ENCODE peak calls at places on chromosomes 5 and 9, in six cellular contexts. One of them, this sample, is unnamed.

GRCh38 chr9:36486454-36486932 is 86.2 kb upstream of the MELK start:
- DNase-seq in foreskin fibroblast: peak; percentile 47
- DNase-seq in GM13977: no peak
- DNase-seq in endothelial cell: peak; percentile 18
- DNase-seq in activated T-cell treated with anti-CD3 and anti-CD28 coated beads for 48 hours: no peak
- DNase-seq in C1 segment of cervical spinal cord: no peak
- DNase-seq in this sample: no peak

GRCh38 chr5:36877667-36878420 is 1.3 kb downstream of the NIPBL start:
- DNase-seq in foreskin fibroblast: peak; percentile 38
- DNase-seq in GM13977: peak; percentile 62
- DNase-seq in endothelial cell: no peak
- DNase-seq in activated T-cell treated with anti-CD3 and anti-CD28 coated beads for 48 hours: no peak
- DNase-seq in C1 segment of cervical spinal cord: no peak
- DNase-seq in this sample: no peak

GRCh38 chr5:178407646-178408045 is 175.0 kb upstream of the PHYKPL start:
- DNase-seq in foreskin fibroblast: no peak
- DNase-seq in GM13977: no peak
- DNase-seq in endothelial cell: no peak
- DNase-seq in activated T-cell treated with anti-CD3 and anti-CD28 coated beads for 48 hours: no peak
- DNase-seq in C1 segment of cervical spinal cord: no peak
- DNase-seq in this sample: no peak

GRCh38 chr9:90009447-90009846 is 404.6 kb downstream of the GADD45G start:
- DNase-seq in foreskin fibroblast: no peak
- DNase-seq in GM13977: no peak
- DNase-seq in endothelial cell: no peak
- DNase-seq in activated T-cell treated with anti-CD3 and anti-CD28 coated beads for 48 hours: no peak
- DNase-seq in C1 segment of cervical spinal cord: no peak
- DNase-seq in this sample: no peak

GRCh38 chr9:129685220-129685932 is 19.9 kb downstream of the PRRX2 start:
- DNase-seq in foreskin fibroblast: peak; percentile 69
- DNase-seq in GM13977: no peak
- DNase-seq in endothelial cell: no peak
- DNase-seq in activated T-cell treated with anti-CD3 and anti-CD28 coated beads for 48 hours: no peak
- DNase-seq in C1 segment of cervical spinal cord: no peak
- DNase-seq in this sample: no peak

GRCh38 chr5:61277190-61277589 is 54.9 kb upstream of the ZSWIM6 start:
- DNase-seq in foreskin fibroblast: peak; percentile 64
- DNase-seq in GM13977: peak; percentile 29
- DNase-seq in endothelial cell: no peak
- DNase-seq in activated T-cell treated with anti-CD3 and anti-CD28 coated beads for 48 hours: no peak
- DNase-seq in C1 segment of cervical spinal cord: no peak
- DNase-seq in this sample: no peak

GRCh38 chr5:62273691-62274090 is 32.3 kb upstream of the KIF2A start:
- DNase-seq in foreskin fibroblast: no peak
- DNase-seq in GM13977: no peak
- DNase-seq in endothelial cell: no peak
- DNase-seq in activated T-cell treated with anti-CD3 and anti-CD28 coated beads for 48 hours: no peak
- DNase-seq in C1 segment of cervical spinal cord: no peak
- DNase-seq in this sample: no peak

GRCh38 chr5:122937914-122938313 is 92.5 kb downstream of the SNX24 start:
- DNase-seq in foreskin fibroblast: no peak
- DNase-seq in GM13977: no peak
- DNase-seq in endothelial cell: no peak
- DNase-seq in activated T-cell treated with anti-CD3 and anti-CD28 coated beads for 48 hours: no peak
- DNase-seq in C1 segment of cervical spinal cord: no peak
- DNase-seq in this sample: peak; percentile 72

GRCh38 chr5:178624626-178625546 is 2.0 kb downstream of the CLK4 start:
- DNase-seq in foreskin fibroblast: peak; percentile 57
- DNase-seq in GM13977: no peak
- DNase-seq in endothelial cell: no peak
- DNase-seq in activated T-cell treated with anti-CD3 and anti-CD28 coated beads for 48 hours: no peak
- DNase-seq in C1 segment of cervical spinal cord: no peak
- DNase-seq in this sample: no peak

GRCh38 chr5:77627869-77628674 is 10.4 kb downstream of the OTP start:
- DNase-seq in foreskin fibroblast: no peak
- DNase-seq in GM13977: no peak
- DNase-seq in endothelial cell: no peak
- DNase-seq in activated T-cell treated with anti-CD3 and anti-CD28 coated beads for 48 hours: no peak
- DNase-seq in C1 segment of cervical spinal cord: no peak
- DNase-seq in this sample: peak; percentile 69

GRCh38 chr5:125023673-125024072 is 277.2 kb upstream of the ZNF608 start:
- DNase-seq in foreskin fibroblast: peak; percentile 82
- DNase-seq in GM13977: no peak
- DNase-seq in endothelial cell: no peak
- DNase-seq in activated T-cell treated with anti-CD3 and anti-CD28 coated beads for 48 hours: no peak
- DNase-seq in C1 segment of cervical spinal cord: no peak
- DNase-seq in this sample: no peak

GRCh38 chr5:1192971-1193590 is 8.3 kb upstream of the SLC6A19 start:
- DNase-seq in foreskin fibroblast: no peak
- DNase-seq in GM13977: no peak
- DNase-seq in endothelial cell: no peak
- DNase-seq in activated T-cell treated with anti-CD3 and anti-CD28 coated beads for 48 hours: no peak
- DNase-seq in C1 segment of cervical spinal cord: no peak
- DNase-seq in this sample: no peak

GRCh38 chr9:116859763-116860162 is 172.7 kb downstream of the TRIM32 start:
- DNase-seq in foreskin fibroblast: no peak
- DNase-seq in GM13977: no peak
- DNase-seq in endothelial cell: no peak
- DNase-seq in activated T-cell treated with anti-CD3 and anti-CD28 coated beads for 48 hours: no peak
- DNase-seq in C1 segment of cervical spinal cord: no peak
- DNase-seq in this sample: no peak

GRCh38 chr9:107976767-107977166 is 487.2 kb upstream of the KLF4 start:
- DNase-seq in foreskin fibroblast: peak; percentile 47
- DNase-seq in GM13977: no peak
- DNase-seq in endothelial cell: no peak
- DNase-seq in activated T-cell treated with anti-CD3 and anti-CD28 coated beads for 48 hours: no peak
- DNase-seq in C1 segment of cervical spinal cord: no peak
- DNase-seq in this sample: no peak

GRCh38 chr5:139912158-139912557 is 116.5 kb downstream of the PSD2 start:
- DNase-seq in foreskin fibroblast: no peak
- DNase-seq in GM13977: no peak
- DNase-seq in endothelial cell: no peak
- DNase-seq in activated T-cell treated with anti-CD3 and anti-CD28 coated beads for 48 hours: no peak
- DNase-seq in C1 segment of cervical spinal cord: no peak
- DNase-seq in this sample: no peak

GRCh38 chr9:18791074-18791473 is 241.9 kb downstream of the SAXO1 start:
- DNase-seq in foreskin fibroblast: no peak
- DNase-seq in GM13977: no peak
- DNase-seq in endothelial cell: peak; percentile 73
- DNase-seq in activated T-cell treated with anti-CD3 and anti-CD28 coated beads for 48 hours: no peak
- DNase-seq in C1 segment of cervical spinal cord: no peak
- DNase-seq in this sample: no peak

GRCh38 chr5:141412853-141413539 is at the start of gene PCDHGA10:
- DNase-seq in foreskin fibroblast: peak; percentile 87
- DNase-seq in GM13977: peak; percentile 86
- DNase-seq in endothelial cell: peak; percentile 70
- DNase-seq in activated T-cell treated with anti-CD3 and anti-CD28 coated beads for 48 hours: peak; percentile 40
- DNase-seq in C1 segment of cervical spinal cord: no peak
- DNase-seq in this sample: no peak

GRCh38 chr5:134135091-134135655 is 20.7 kb downstream of the TCF7 start:
- DNase-seq in foreskin fibroblast: no peak
- DNase-seq in GM13977: no peak
- DNase-seq in endothelial cell: no peak
- DNase-seq in activated T-cell treated with anti-CD3 and anti-CD28 coated beads for 48 hours: no peak
- DNase-seq in C1 segment of cervical spinal cord: no peak
- DNase-seq in this sample: no peak

GRCh38 chr9:134204991-134205578 is 40.7 kb upstream of the RNU6ATAC start:
- DNase-seq in foreskin fibroblast: peak; percentile 38
- DNase-seq in GM13977: no peak
- DNase-seq in endothelial cell: no peak
- DNase-seq in activated T-cell treated with anti-CD3 and anti-CD28 coated beads for 48 hours: no peak
- DNase-seq in C1 segment of cervical spinal cord: no peak
- DNase-seq in this sample: no peak

GRCh38 chr5:72226950-72227349 is 93.1 kb downstream of the MRPS27 start:
- DNase-seq in foreskin fibroblast: no peak
- DNase-seq in GM13977: no peak
- DNase-seq in endothelial cell: no peak
- DNase-seq in activated T-cell treated with anti-CD3 and anti-CD28 coated beads for 48 hours: no peak
- DNase-seq in C1 segment of cervical spinal cord: no peak
- DNase-seq in this sample: no peak

GRCh38 chr9:19104528-19105282 is 2.0 kb upstream of the HAUS6 start:
- DNase-seq in foreskin fibroblast: peak; percentile 52
- DNase-seq in GM13977: no peak
- DNase-seq in endothelial cell: no peak
- DNase-seq in activated T-cell treated with anti-CD3 and anti-CD28 coated beads for 48 hours: no peak
- DNase-seq in C1 segment of cervical spinal cord: no peak
- DNase-seq in this sample: no peak

GRCh38 chr9:123343428-123344272 is 12.3 kb upstream of the CRB2 start:
- DNase-seq in foreskin fibroblast: no peak
- DNase-seq in GM13977: peak; percentile 83
- DNase-seq in endothelial cell: no peak
- DNase-seq in activated T-cell treated with anti-CD3 and anti-CD28 coated beads for 48 hours: no peak
- DNase-seq in C1 segment of cervical spinal cord: no peak
- DNase-seq in this sample: no peak

GRCh38 chr5:142674438-142675210 is 11.3 kb downstream of the FGF1 start:
- DNase-seq in foreskin fibroblast: peak; percentile 92
- DNase-seq in GM13977: no peak
- DNase-seq in endothelial cell: no peak
- DNase-seq in activated T-cell treated with anti-CD3 and anti-CD28 coated beads for 48 hours: no peak
- DNase-seq in C1 segment of cervical spinal cord: no peak
- DNase-seq in this sample: no peak

GRCh38 chr5:154076240-154076922 is 37.6 kb downstream of the MFAP3 start:
- DNase-seq in foreskin fibroblast: no peak
- DNase-seq in GM13977: no peak
- DNase-seq in endothelial cell: no peak
- DNase-seq in activated T-cell treated with anti-CD3 and anti-CD28 coated beads for 48 hours: no peak
- DNase-seq in C1 segment of cervical spinal cord: no peak
- DNase-seq in this sample: no peak

GRCh38 chr9:127803507-127804352 is 1.0 kb downstream of the FPGS start:
- DNase-seq in foreskin fibroblast: peak; percentile 73
- DNase-seq in GM13977: no peak
- DNase-seq in endothelial cell: no peak
- DNase-seq in activated T-cell treated with anti-CD3 and anti-CD28 coated beads for 48 hours: no peak
- DNase-seq in C1 segment of cervical spinal cord: no peak
- DNase-seq in this sample: no peak

GRCh38 chr9:72363226-72363625 is 1.8 kb downstream of the ZFAND5 start:
- DNase-seq in foreskin fibroblast: no peak
- DNase-seq in GM13977: no peak
- DNase-seq in endothelial cell: no peak
- DNase-seq in activated T-cell treated with anti-CD3 and anti-CD28 coated beads for 48 hours: no peak
- DNase-seq in C1 segment of cervical spinal cord: no peak
- DNase-seq in this sample: no peak

GRCh38 chr5:66284588-66285342 is 140.7 kb downstream of the SREK1 start:
- DNase-seq in foreskin fibroblast: no peak
- DNase-seq in GM13977: no peak
- DNase-seq in endothelial cell: no peak
- DNase-seq in activated T-cell treated with anti-CD3 and anti-CD28 coated beads for 48 hours: no peak
- DNase-seq in C1 segment of cervical spinal cord: no peak
- DNase-seq in this sample: no peak

GRCh38 chr9:114338187-114338586 is 8.5 kb downstream of the ORM2 start:
- DNase-seq in foreskin fibroblast: no peak
- DNase-seq in GM13977: no peak
- DNase-seq in endothelial cell: no peak
- DNase-seq in activated T-cell treated with anti-CD3 and anti-CD28 coated beads for 48 hours: no peak
- DNase-seq in C1 segment of cervical spinal cord: no peak
- DNase-seq in this sample: no peak

GRCh38 chr9:38687389-38687842 is 32.5 kb downstream of the FAM240B start:
- DNase-seq in foreskin fibroblast: peak; percentile 7
- DNase-seq in GM13977: no peak
- DNase-seq in endothelial cell: no peak
- DNase-seq in activated T-cell treated with anti-CD3 and anti-CD28 coated beads for 48 hours: peak; percentile 35
- DNase-seq in C1 segment of cervical spinal cord: peak; percentile 44
- DNase-seq in this sample: peak; percentile 89

GRCh38 chr5:180331647-180331950 is 21.5 kb downstream of the GFPT2 start:
- DNase-seq in foreskin fibroblast: no peak
- DNase-seq in GM13977: no peak
- DNase-seq in endothelial cell: no peak
- DNase-seq in activated T-cell treated with anti-CD3 and anti-CD28 coated beads for 48 hours: no peak
- DNase-seq in C1 segment of cervical spinal cord: no peak
- DNase-seq in this sample: no peak

GRCh38 chr9:35560625-35561337 is 44.3 kb upstream of the TESK1 start:
- DNase-seq in foreskin fibroblast: no peak
- DNase-seq in GM13977: no peak
- DNase-seq in endothelial cell: no peak
- DNase-seq in activated T-cell treated with anti-CD3 and anti-CD28 coated beads for 48 hours: no peak
- DNase-seq in C1 segment of cervical spinal cord: no peak
- DNase-seq in this sample: no peak

GRCh38 chr5:171308453-171309275 is at the start of gene TLX3:
- DNase-seq in foreskin fibroblast: peak; percentile 36
- DNase-seq in GM13977: peak; percentile 33
- DNase-seq in endothelial cell: no peak
- DNase-seq in activated T-cell treated with anti-CD3 and anti-CD28 coated beads for 48 hours: no peak
- DNase-seq in C1 segment of cervical spinal cord: no peak
- DNase-seq in this sample: no peak

GRCh38 chr5:150632305-150633160 is 7.9 kb upstream of the SYNPO start:
- DNase-seq in foreskin fibroblast: peak; percentile 61
- DNase-seq in GM13977: no peak
- DNase-seq in endothelial cell: no peak
- DNase-seq in activated T-cell treated with anti-CD3 and anti-CD28 coated beads for 48 hours: no peak
- DNase-seq in C1 segment of cervical spinal cord: no peak
- DNase-seq in this sample: no peak

GRCh38 chr9:127763918-127764384 is 14.5 kb downstream of the SH2D3C start:
- DNase-seq in foreskin fibroblast: no peak
- DNase-seq in GM13977: no peak
- DNase-seq in endothelial cell: peak; percentile 76
- DNase-seq in activated T-cell treated with anti-CD3 and anti-CD28 coated beads for 48 hours: no peak
- DNase-seq in C1 segment of cervical spinal cord: no peak
- DNase-seq in this sample: no peak

GRCh38 chr5:95712347-95712958 is 18.7 kb upstream of the RHOBTB3 start:
- DNase-seq in foreskin fibroblast: peak; percentile 73
- DNase-seq in GM13977: no peak
- DNase-seq in endothelial cell: no peak
- DNase-seq in activated T-cell treated with anti-CD3 and anti-CD28 coated beads for 48 hours: peak; percentile 53
- DNase-seq in C1 segment of cervical spinal cord: no peak
- DNase-seq in this sample: no peak